ENCODE peak calls at places on chromosome 14, in five cellular contexts. H, M, O, T and Y are unnamed samples.

GRCh38 chr14:88463318-88463717 is 77.9 kb downstream of the SPATA7 start:
- DNase-seq in H (no peak), M (peak), O (peak), T (no peak), Y (no peak)

GRCh38 chr14:71711619-71712018 is 220.6 kb upstream of the RGS6 start:
- DNase-seq in H (peak), M (no peak), O (no peak), T (no peak), Y (peak)

GRCh38 chr14:82159624-82160023 is 626.0 kb upstream of the SEL1L start:
- DNase-seq in H (no peak), M (no peak), O (no peak), T (no peak), Y (no peak)

GRCh38 chr14:21263284-21264024 is 5.8 kb downstream of the HNRNPC start:
- DNase-seq in H (peak), M (no peak), O (no peak), T (peak), Y (peak)

GRCh38 chr14:75979071-75979571 is 2.7 kb downstream of the TGFB3 start:
- DNase-seq in H (peak), M (no peak), O (peak), T (no peak), Y (peak)

GRCh38 chr14:90556666-90557450 is 160.0 kb downstream of the CALM1 start:
- DNase-seq in H (no peak), M (no peak), O (no peak), T (no peak), Y (no peak)

GRCh38 chr14:22570132-22570949 is 18.7 kb downstream of the DAD1 start:
- DNase-seq in H (peak), M (peak), O (peak), T (peak), Y (peak)

GRCh38 chr14:53510281-53510912 is 357.3 kb upstream of the DDHD1 start:
- DNase-seq in H (no peak), M (no peak), O (no peak), T (no peak), Y (peak)

GRCh38 chr14:33959692-33960151 is 8.8 kb upstream of the EGLN3 start:
- DNase-seq in H (no peak), M (no peak), O (peak), T (no peak), Y (no peak)

GRCh38 chr14:100084591-100084990 is 19.4 kb downstream of the EVL start:
- DNase-seq in H (no peak), M (no peak), O (no peak), T (no peak), Y (no peak)

DNA sequence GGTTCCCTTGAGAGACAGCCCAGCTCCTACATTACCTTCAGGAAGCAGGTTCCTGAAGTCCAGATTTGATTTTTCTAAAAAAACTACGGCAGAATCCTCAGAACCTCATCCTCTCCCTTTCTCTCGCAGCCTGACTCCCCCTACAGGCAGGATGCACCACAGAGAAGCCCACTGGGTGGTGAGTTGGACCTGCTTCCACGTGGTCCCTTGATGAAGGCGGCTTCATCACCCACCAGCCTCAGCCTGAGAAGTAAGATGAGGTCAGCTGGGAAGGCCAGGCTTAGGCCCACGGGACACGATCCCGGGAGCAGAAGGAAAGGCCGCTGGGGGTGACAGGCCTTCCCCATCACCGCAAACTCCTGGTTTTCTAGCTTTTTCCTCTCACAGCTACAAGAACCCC is 83.0 kb downstream of the ACTN1 start:
- DNase-seq in H (no peak), M (no peak), O (no peak), T (no peak), Y (no peak)
- TF ChIP-seq CTCF in H (peak), M (no peak), O (peak), T (no peak), Y (peak)

GRCh38 chr14:102928412-102929348 is 6.2 kb downstream of the AMN start:
- DNase-seq in H (peak), M (peak), O (peak), T (no peak), Y (no peak)
- H3K4me3 ChIP-seq in H (peak), M (peak), O (peak), T (no peak), Y (peak)

GRCh38 chr14:106062502-106063272 is 536.3 kb downstream of the TMEM121 start:
- DNase-seq in H (no peak), M (no peak), O (no peak), T (no peak), Y (no peak)
- TF ChIP-seq CTCF in H (no peak), M (no peak), O (no peak), T (no peak), Y (no peak)

GRCh38 chr14:69769623-69770022 is 2.7 kb downstream of the SRSF5 start:
- DNase-seq in H (no peak), M (no peak), O (no peak), T (no peak), Y (no peak)

GRCh38 chr14:69766984-69767368 is at the start of gene SRSF5:
- DNase-seq in H (peak), M (peak), O (peak), T (peak), Y (peak)

GRCh38 chr14:69770559-69770958 is 3.6 kb downstream of the SRSF5 start:
- DNase-seq in H (no peak), M (no peak), O (no peak), T (no peak), Y (no peak)

GRCh38 chr14:69767369-69767999 is 542 bp downstream of the SRSF5 start:
- DNase-seq in H (peak), M (peak), O (peak), T (peak), Y (peak)

DNA sequence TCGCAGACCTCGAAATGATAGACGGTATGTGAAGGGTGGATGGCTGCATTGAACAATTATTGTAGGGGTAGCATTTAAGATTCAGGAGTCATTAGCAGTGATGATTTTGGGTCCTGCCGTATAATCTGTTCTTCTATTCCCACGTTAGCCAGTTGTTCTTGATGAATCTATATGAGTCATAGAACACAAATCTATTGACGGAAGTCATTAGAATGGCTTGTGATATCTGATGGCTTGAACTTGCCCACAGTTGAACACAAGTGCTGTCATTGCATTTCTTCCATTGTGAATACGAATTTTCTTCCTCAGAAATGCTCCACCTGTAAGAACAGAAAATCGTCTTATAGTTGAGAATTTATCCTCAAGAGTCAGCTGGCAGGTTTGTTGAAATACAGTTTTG is 1.9 kb downstream of the SRSF5 start:
- DNase-seq in H (no peak), M (no peak), O (no peak), T (no peak), Y (no peak)
- H3K4me3 ChIP-seq in H (no peak), M (no peak), O (peak), T (no peak), Y (peak)

DNA sequence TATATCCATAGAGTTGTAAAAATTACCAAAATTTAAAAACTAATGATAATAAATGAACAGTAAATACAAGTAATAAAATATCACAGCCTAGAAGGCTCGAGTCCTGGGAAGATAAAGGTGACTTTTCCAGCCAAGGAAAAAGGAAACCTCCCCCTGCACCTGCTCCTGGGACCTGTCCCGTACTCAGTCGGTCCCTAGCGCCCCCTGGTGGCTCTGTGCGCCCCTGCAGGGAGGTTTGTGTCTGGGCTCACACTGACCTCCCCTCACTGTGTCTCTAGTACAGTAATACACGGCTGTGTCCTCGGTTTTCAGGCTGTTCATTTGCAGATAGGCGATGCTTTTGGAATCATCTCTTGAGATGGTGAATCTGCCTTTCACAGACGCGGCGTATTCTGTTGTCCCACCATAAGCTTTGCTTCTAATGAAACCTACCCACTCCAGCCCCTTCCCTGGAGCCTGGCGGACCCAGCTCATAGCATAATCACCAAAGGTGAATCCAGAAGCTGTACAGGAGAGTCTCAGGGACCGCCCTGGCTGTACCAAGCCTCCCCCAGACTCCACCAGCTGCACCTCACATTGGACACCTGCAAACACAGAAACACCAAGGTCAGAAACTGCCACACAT is 1030.4 kb downstream of the TMEM121 start:
- DNase-seq in H (no peak), M (no peak), O (no peak), T (peak), Y (no peak)
- TF ChIP-seq CTCF in H (no peak), M (no peak), O (no peak), T (peak), Y (peak)

DNA sequence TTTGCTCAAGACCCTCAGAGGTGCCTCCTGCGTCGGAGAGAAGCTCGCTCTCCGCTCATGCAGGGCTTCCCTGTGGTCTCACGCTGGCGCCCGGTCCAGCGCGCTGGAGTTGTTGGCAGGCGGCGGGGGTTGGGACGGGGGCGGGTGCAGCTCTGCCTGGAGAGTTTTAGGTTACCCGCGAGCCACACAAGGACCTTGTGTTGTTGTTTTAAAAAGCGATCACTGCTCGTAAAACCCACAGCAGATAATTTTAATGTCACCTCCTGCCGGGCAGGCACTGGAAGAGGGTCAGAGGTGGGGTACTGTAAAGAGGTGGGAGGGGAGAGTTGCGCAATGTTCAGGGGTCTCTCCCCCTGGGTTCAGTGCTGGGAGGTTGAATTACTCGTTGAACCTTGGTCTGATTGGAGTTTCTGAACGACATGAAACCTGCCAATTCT is 853 bp downstream of the SMOC1 start:
- DNase-seq in H (peak), M (no peak), O (peak), T (peak), Y (no peak)
- H3K4me3 ChIP-seq in H (peak), M (no peak), O (peak), T (peak), Y (no peak)

GRCh38 chr14:94051115-94051514 is 25.0 kb downstream of the OTUB2 start:
- DNase-seq in H (peak), M (no peak), O (peak), T (no peak), Y (peak)
- TF ChIP-seq CTCF in H (peak), M (peak), O (peak), T (no peak), Y (peak)